ENCODE peak calls at places on chromosomes 6 and 20, in six cellular contexts. One of them, this sample, is unnamed.

GRCh38 chr6:161225677-161226004 is 48.2 kb downstream of the AGPAT4 start:
- DNase-seq in smooth muscle cell of the brain vasculature: no peak
- DNase-seq in fibroblast of lung: peak
- DNase-seq in coronary artery: no peak
- DNase-seq in GM03348: no peak
- DNase-seq in mesothelial cell of epicardium: no peak
- DNase-seq in this sample: no peak

GRCh38 chr6:110039996-110040383 is 61.9 kb downstream of the GPR6 start:
- DNase-seq in fibroblast of lung: peak
- DNase-seq in GM03348: no peak
- DNase-seq in coronary artery: peak
- DNase-seq in mesothelial cell of epicardium: no peak
- DNase-seq in smooth muscle cell of the brain vasculature: no peak
- DNase-seq in this sample: no peak

GRCh38 chr20:11689262-11689661 is 228.4 kb upstream of the BTBD3 start:
- DNase-seq in smooth muscle cell of the brain vasculature: no peak
- DNase-seq in mesothelial cell of epicardium: no peak
- DNase-seq in coronary artery: no peak
- DNase-seq in GM03348: no peak
- DNase-seq in fibroblast of lung: no peak
- DNase-seq in this sample: no peak

GRCh38 chr6:133512410-133513016 is 271.4 kb downstream of the EYA4 start:
- DNase-seq in fibroblast of lung: peak
- DNase-seq in smooth muscle cell of the brain vasculature: peak
- DNase-seq in mesothelial cell of epicardium: no peak
- DNase-seq in coronary artery: no peak
- DNase-seq in GM03348: peak
- DNase-seq in this sample: peak

GRCh38 chr6:8219352-8219943 is 117.1 kb upstream of the EEF1E1 start:
- DNase-seq in coronary artery: no peak
- DNase-seq in GM03348: peak
- DNase-seq in smooth muscle cell of the brain vasculature: peak
- DNase-seq in fibroblast of lung: peak
- DNase-seq in mesothelial cell of epicardium: no peak
- DNase-seq in this sample: peak

GRCh38 chr6:70375166-70375565 is 38.1 kb upstream of the FAM135A start:
- DNase-seq in fibroblast of lung: peak
- DNase-seq in coronary artery: no peak
- DNase-seq in mesothelial cell of epicardium: no peak
- DNase-seq in GM03348: peak
- DNase-seq in smooth muscle cell of the brain vasculature: no peak
- DNase-seq in this sample: no peak

GRCh38 chr6:166643907-166644590 is 17.0 kb upstream of the RPS6KA2 start:
- DNase-seq in smooth muscle cell of the brain vasculature: no peak
- DNase-seq in coronary artery: no peak
- DNase-seq in mesothelial cell of epicardium: no peak
- DNase-seq in fibroblast of lung: no peak
- DNase-seq in GM03348: no peak
- DNase-seq in this sample: no peak

GRCh38 chr20:539236-539635 is 4.4 kb downstream of the CSNK2A1 start:
- DNase-seq in coronary artery: no peak
- DNase-seq in smooth muscle cell of the brain vasculature: no peak
- DNase-seq in mesothelial cell of epicardium: no peak
- DNase-seq in fibroblast of lung: no peak
- DNase-seq in GM03348: no peak
- DNase-seq in this sample: no peak

GRCh38 chr6:15244605-15245360 is 1.1 kb upstream of the JARID2 start:
- DNase-seq in GM03348: peak
- DNase-seq in mesothelial cell of epicardium: peak
- DNase-seq in smooth muscle cell of the brain vasculature: no peak
- DNase-seq in fibroblast of lung: peak
- DNase-seq in coronary artery: peak
- DNase-seq in this sample: peak

GRCh38 chr20:49713779-49714712 is at the start of gene B4GALT5:
- DNase-seq in coronary artery: peak
- DNase-seq in smooth muscle cell of the brain vasculature: peak
- DNase-seq in fibroblast of lung: peak
- DNase-seq in mesothelial cell of epicardium: peak
- DNase-seq in GM03348: peak
- DNase-seq in this sample: peak

GRCh38 chr6:53335224-53335994 is 13.3 kb downstream of the ELOVL5 start:
- DNase-seq in GM03348: no peak
- DNase-seq in coronary artery: no peak
- DNase-seq in fibroblast of lung: no peak
- DNase-seq in mesothelial cell of epicardium: no peak
- DNase-seq in smooth muscle cell of the brain vasculature: no peak
- DNase-seq in this sample: no peak

GRCh38 chr6:90859612-90860011 is 272.7 kb upstream of the MAP3K7 start:
- DNase-seq in mesothelial cell of epicardium: no peak
- DNase-seq in GM03348: no peak
- DNase-seq in smooth muscle cell of the brain vasculature: no peak
- DNase-seq in fibroblast of lung: no peak
- DNase-seq in coronary artery: no peak
- DNase-seq in this sample: no peak

GRCh38 chr6:5482619-5483018 is 221.3 kb downstream of the FARS2 start:
- DNase-seq in smooth muscle cell of the brain vasculature: no peak
- DNase-seq in GM03348: no peak
- DNase-seq in coronary artery: no peak
- DNase-seq in mesothelial cell of epicardium: no peak
- DNase-seq in fibroblast of lung: no peak
- DNase-seq in this sample: no peak

GRCh38 chr6:31142356-31142755 is 3.5 kb upstream of the PSORS1C2 start:
- DNase-seq in fibroblast of lung: no peak
- DNase-seq in coronary artery: no peak
- DNase-seq in GM03348: no peak
- DNase-seq in smooth muscle cell of the brain vasculature: no peak
- DNase-seq in mesothelial cell of epicardium: no peak
- DNase-seq in this sample: no peak

GRCh38 chr20:63100926-63101699 is 94.3 kb upstream of the BHLHE23 start:
- DNase-seq in fibroblast of lung: no peak
- DNase-seq in mesothelial cell of epicardium: no peak
- DNase-seq in smooth muscle cell of the brain vasculature: no peak
- DNase-seq in coronary artery: peak
- DNase-seq in GM03348: no peak
- DNase-seq in this sample: no peak

GRCh38 chr6:125906158-125906998 is 50.2 kb upstream of the HINT3 start:
- DNase-seq in mesothelial cell of epicardium: no peak
- DNase-seq in coronary artery: no peak
- DNase-seq in smooth muscle cell of the brain vasculature: no peak
- DNase-seq in GM03348: peak
- DNase-seq in fibroblast of lung: no peak
- DNase-seq in this sample: peak

GRCh38 chr20:39518649-39519048 is 556.5 kb downstream of the DHX35 start:
- DNase-seq in mesothelial cell of epicardium: no peak
- DNase-seq in GM03348: no peak
- DNase-seq in coronary artery: no peak
- DNase-seq in fibroblast of lung: no peak
- DNase-seq in smooth muscle cell of the brain vasculature: no peak
- DNase-seq in this sample: no peak

GRCh38 chr6:158332237-158332636 is 20.0 kb downstream of the TULP4 start:
- DNase-seq in GM03348: no peak
- DNase-seq in fibroblast of lung: no peak
- DNase-seq in coronary artery: no peak
- DNase-seq in mesothelial cell of epicardium: no peak
- DNase-seq in smooth muscle cell of the brain vasculature: no peak
- DNase-seq in this sample: no peak

GRCh38 chr6:35280903-35281302 is 16.7 kb upstream of the DEF6 start:
- DNase-seq in smooth muscle cell of the brain vasculature: no peak
- DNase-seq in fibroblast of lung: peak
- DNase-seq in GM03348: no peak
- DNase-seq in coronary artery: no peak
- DNase-seq in mesothelial cell of epicardium: no peak
- DNase-seq in this sample: no peak

GRCh38 chr6:134250776-134251175 is 67.1 kb downstream of the SGK1 start:
- DNase-seq in coronary artery: no peak
- DNase-seq in fibroblast of lung: no peak
- DNase-seq in GM03348: no peak
- DNase-seq in smooth muscle cell of the brain vasculature: no peak
- DNase-seq in mesothelial cell of epicardium: no peak
- DNase-seq in this sample: no peak

GRCh38 chr20:37567331-37567665 is 39.6 kb upstream of the BLCAP start:
- DNase-seq in coronary artery: no peak
- DNase-seq in GM03348: no peak
- DNase-seq in smooth muscle cell of the brain vasculature: no peak
- DNase-seq in fibroblast of lung: no peak
- DNase-seq in mesothelial cell of epicardium: no peak
- DNase-seq in this sample: no peak

GRCh38 chr20:820328-820953 is 13.1 kb upstream of the FAM110A start:
- DNase-seq in smooth muscle cell of the brain vasculature: no peak
- DNase-seq in GM03348: no peak
- DNase-seq in mesothelial cell of epicardium: no peak
- DNase-seq in coronary artery: no peak
- DNase-seq in fibroblast of lung: no peak
- DNase-seq in this sample: no peak

GRCh38 chr6:38997128-38997761 is 51.3 kb upstream of the GLP1R start:
- DNase-seq in GM03348: peak
- DNase-seq in mesothelial cell of epicardium: no peak
- DNase-seq in fibroblast of lung: peak
- DNase-seq in smooth muscle cell of the brain vasculature: no peak
- DNase-seq in coronary artery: no peak
- DNase-seq in this sample: no peak

GRCh38 chr6:16671302-16672289 is 89.7 kb downstream of the ATXN1 start:
- DNase-seq in coronary artery: no peak
- DNase-seq in mesothelial cell of epicardium: no peak
- DNase-seq in GM03348: no peak
- DNase-seq in smooth muscle cell of the brain vasculature: no peak
- DNase-seq in fibroblast of lung: no peak
- DNase-seq in this sample: no peak

GRCh38 chr6:98039876-98040605 is 757.0 kb upstream of the MMS22L start:
- DNase-seq in GM03348: peak
- DNase-seq in fibroblast of lung: peak
- DNase-seq in mesothelial cell of epicardium: no peak
- DNase-seq in smooth muscle cell of the brain vasculature: no peak
- DNase-seq in coronary artery: no peak
- DNase-seq in this sample: no peak

GRCh38 chr6:41191569-41191968 is 9.4 kb downstream of the TREML2 start:
- DNase-seq in coronary artery: no peak
- DNase-seq in GM03348: peak
- DNase-seq in mesothelial cell of epicardium: no peak
- DNase-seq in smooth muscle cell of the brain vasculature: no peak
- DNase-seq in fibroblast of lung: no peak
- DNase-seq in this sample: peak

GRCh38 chr6:90274481-90275030 is 22.1 kb downstream of the BACH2 start:
- DNase-seq in coronary artery: no peak
- DNase-seq in mesothelial cell of epicardium: no peak
- DNase-seq in GM03348: no peak
- DNase-seq in fibroblast of lung: no peak
- DNase-seq in smooth muscle cell of the brain vasculature: no peak
- DNase-seq in this sample: no peak

GRCh38 chr6:35534396-35535170 is 21.9 kb upstream of the TULP1 start:
- DNase-seq in mesothelial cell of epicardium: no peak
- DNase-seq in GM03348: no peak
- DNase-seq in smooth muscle cell of the brain vasculature: no peak
- DNase-seq in fibroblast of lung: no peak
- DNase-seq in coronary artery: no peak
- DNase-seq in this sample: no peak

GRCh38 chr6:3843379-3844096 is 5.6 kb upstream of the FAM50B start:
- DNase-seq in GM03348: peak
- DNase-seq in mesothelial cell of epicardium: no peak
- DNase-seq in fibroblast of lung: peak
- DNase-seq in smooth muscle cell of the brain vasculature: no peak
- DNase-seq in coronary artery: no peak
- DNase-seq in this sample: no peak

GRCh38 chr20:38840894-38841470 is 35.5 kb downstream of the PPP1R16B start:
- DNase-seq in smooth muscle cell of the brain vasculature: no peak
- DNase-seq in GM03348: no peak
- DNase-seq in coronary artery: no peak
- DNase-seq in fibroblast of lung: no peak
- DNase-seq in mesothelial cell of epicardium: no peak
- DNase-seq in this sample: no peak

GRCh38 chr20:10893331-10893730 is 219.5 kb upstream of the JAG1 start:
- DNase-seq in mesothelial cell of epicardium: no peak
- DNase-seq in coronary artery: no peak
- DNase-seq in smooth muscle cell of the brain vasculature: no peak
- DNase-seq in fibroblast of lung: no peak
- DNase-seq in GM03348: no peak
- DNase-seq in this sample: no peak